ENCODE peak calls at places on chromosomes 4 and X, in ten cellular contexts. R is endothelial cell of umbilical vein, C is heart right ventricle, A is PC-3, J is mammary epithelial cell, Z is nephron progenitor cell, X is upper lobe of right lung, H is GM20000, E is suprapubic skin, I is HepG2. L is an unnamed sample.

GRCh38 chrX:39507034-39507433 is 590.7 kb downstream of the BCOR start:
- DNase-seq in I (no peak), E (no peak), J (no peak), R (no peak), A (no peak), C (no peak), X (no peak), H (no peak), Z (no peak), L (no peak)

GRCh38 chr4:177519481-177520270 is 77.4 kb upstream of the AGA start:
- DNase-seq in I (no peak), R (no peak), C (no peak), H (no peak), Z (no peak), X (no peak), J (no peak), E (no peak), A (no peak), L (no peak)

GRCh38 chr4:104417483-104417882 is 77.2 kb downstream of the CXXC4 start:
- DNase-seq in C (no peak), X (no peak), A (no peak), I (no peak), E (no peak), H (no peak), J (no peak), Z (no peak), R (no peak), L (no peak)

GRCh38 chr4:151792995-151793394 is 32.2 kb upstream of the GATB start:
- DNase-seq in H (no peak), C (no peak), R (no peak), Z (no peak), E (no peak), I (no peak), X (no peak), A (no peak), J (no peak), L (no peak)

GRCh38 chrX:9373789-9374188 is 91.1 kb upstream of the TBL1X start:
- DNase-seq in X (no peak), C (no peak), R (no peak), E (no peak), J (no peak), H (no peak), A (no peak), Z (no peak), I (no peak), L (no peak)

GRCh38 chr4:182886768-182887167 is 30.4 kb downstream of the DCTD start:
- DNase-seq in X (no peak), E (no peak), H (no peak), I (no peak), C (no peak), Z (no peak), R (no peak), A (no peak), J (no peak), L (no peak)

GRCh38 chrX:23435575-23435974 is 100.9 kb downstream of the PTCHD1 start:
- DNase-seq in Z (no peak), R (no peak), A (no peak), C (no peak), X (no peak), J (no peak), E (no peak), I (no peak), H (no peak), L (no peak)

GRCh38 chr4:77920371-77920770 is 57.7 kb downstream of the MRPL1 start:
- DNase-seq in C (no peak), A (no peak), H (no peak), Z (no peak), J (no peak), E (no peak), I (no peak), R (peak; percentile 43), X (no peak), L (no peak)

GRCh38 chr4:87042986-87043820 is 108.4 kb downstream of the AFF1 start:
- DNase-seq in I (no peak), A (no peak), E (no peak), R (no peak), C (no peak), Z (no peak), J (no peak), X (no peak), H (no peak), L (no peak)

GRCh38 chr4:85861064-85861767 is 386.3 kb downstream of the ARHGAP24 start:
- DNase-seq in J (no peak), X (no peak), Z (no peak), A (peak; percentile 19), R (peak; percentile 83), C (no peak), E (no peak), I (no peak), H (no peak), L (no peak)

GRCh38 chrX:76428243-76429130 is 977 bp downstream of the MAGEE1 start:
- DNase-seq in I (no peak), Z (peak; percentile 19), E (peak; percentile 60), J (peak; percentile 1), R (no peak), C (peak; percentile 7), A (no peak), H (no peak), X (peak; percentile 48), L (peak; percentile 25)

GRCh38 chrX:31580726-31581125 is 508.9 kb upstream of the FTHL17 start:
- DNase-seq in J (peak; percentile 56), C (no peak), X (no peak), R (peak; percentile 45), E (no peak), H (no peak), I (no peak), A (no peak), Z (no peak), L (no peak)

DNA sequence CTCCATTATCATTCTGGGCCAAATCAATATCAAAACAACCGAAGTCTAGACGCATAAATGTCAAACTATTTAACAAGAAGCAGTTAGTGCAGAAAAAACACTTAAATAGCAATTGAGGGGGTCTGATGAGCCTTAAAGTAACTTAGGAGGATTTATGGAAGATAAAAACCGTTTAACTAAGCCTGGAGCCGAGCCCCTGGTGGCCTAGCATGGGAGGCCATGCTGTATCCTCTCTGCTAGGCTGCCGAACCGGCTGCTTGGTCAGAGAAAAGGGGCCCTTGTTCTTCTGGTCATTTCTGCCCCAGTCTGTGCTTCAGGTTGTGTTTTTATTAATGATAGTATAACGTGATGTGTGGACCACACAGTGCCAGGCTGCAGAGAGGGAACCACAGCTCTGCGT is 72.4 kb downstream of the CPZ start:
- DNase-seq in X (peak; percentile 16), A (no peak), I (no peak), R (no peak), H (no peak), J (no peak), Z (no peak), C (no peak), E (no peak), L (peak; percentile 13)
- TF ChIP-seq CTCF in X (no peak), A (no peak), I (no peak), R (no peak), H (no peak), J (no peak), Z (no peak), C (no peak), E (no peak), L (no peak)

DNA sequence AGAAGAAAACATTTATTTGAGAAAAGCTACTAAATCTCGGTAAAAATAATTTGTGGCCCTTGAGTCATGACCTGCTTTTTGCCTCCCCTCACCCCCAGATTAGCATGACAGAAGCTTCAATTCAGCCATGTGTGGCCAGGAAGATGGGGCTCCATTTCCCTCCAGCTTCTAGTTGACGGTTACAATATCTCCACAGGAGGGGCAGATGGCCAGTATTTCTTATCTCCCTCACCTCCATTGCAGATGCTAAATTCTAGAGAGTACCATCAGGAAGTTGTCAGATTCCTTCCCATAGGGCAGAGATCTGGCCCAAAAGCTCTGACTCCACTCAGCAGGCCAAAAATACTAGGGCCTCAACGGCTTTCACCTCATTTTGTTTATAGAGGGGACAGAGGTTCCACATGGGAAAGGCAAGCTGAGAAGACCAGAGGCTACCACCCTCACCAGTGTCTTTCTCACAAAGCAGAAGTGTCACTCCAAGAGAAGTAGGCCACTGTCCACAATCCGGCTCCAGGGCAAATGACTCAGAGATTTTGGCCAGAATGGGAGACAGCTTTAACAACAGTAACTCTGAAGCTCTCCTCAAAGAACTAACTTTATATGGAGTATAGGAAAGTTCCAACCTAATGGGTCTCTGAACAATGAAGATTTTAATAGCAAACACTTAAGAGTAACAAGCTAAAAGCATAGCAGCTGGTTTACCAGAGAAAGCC is 108.3 kb downstream of the TBC1D19 start:
- DNase-seq in Z (no peak), X (no peak), J (peak; percentile 41), R (no peak), A (peak; percentile 61), C (no peak), H (no peak), I (no peak), E (no peak), L (no peak)
- TF ChIP-seq CTCF in Z (no peak), X (no peak), J (no peak), R (no peak), A (no peak), C (no peak), H (no peak), I (no peak), E (no peak), L (no peak)

GRCh38 chr4:148154769-148155168 is 287.4 kb downstream of the NR3C2 start:
- DNase-seq in H (no peak), R (no peak), A (no peak), X (no peak), C (no peak), J (no peak), Z (no peak), E (no peak), I (no peak), L (no peak)

GRCh38 chr4:148151797-148152196 is 290.4 kb downstream of the NR3C2 start:
- DNase-seq in J (no peak), E (no peak), X (no peak), I (no peak), Z (no peak), R (no peak), H (no peak), C (no peak), A (no peak), L (no peak)

DNA sequence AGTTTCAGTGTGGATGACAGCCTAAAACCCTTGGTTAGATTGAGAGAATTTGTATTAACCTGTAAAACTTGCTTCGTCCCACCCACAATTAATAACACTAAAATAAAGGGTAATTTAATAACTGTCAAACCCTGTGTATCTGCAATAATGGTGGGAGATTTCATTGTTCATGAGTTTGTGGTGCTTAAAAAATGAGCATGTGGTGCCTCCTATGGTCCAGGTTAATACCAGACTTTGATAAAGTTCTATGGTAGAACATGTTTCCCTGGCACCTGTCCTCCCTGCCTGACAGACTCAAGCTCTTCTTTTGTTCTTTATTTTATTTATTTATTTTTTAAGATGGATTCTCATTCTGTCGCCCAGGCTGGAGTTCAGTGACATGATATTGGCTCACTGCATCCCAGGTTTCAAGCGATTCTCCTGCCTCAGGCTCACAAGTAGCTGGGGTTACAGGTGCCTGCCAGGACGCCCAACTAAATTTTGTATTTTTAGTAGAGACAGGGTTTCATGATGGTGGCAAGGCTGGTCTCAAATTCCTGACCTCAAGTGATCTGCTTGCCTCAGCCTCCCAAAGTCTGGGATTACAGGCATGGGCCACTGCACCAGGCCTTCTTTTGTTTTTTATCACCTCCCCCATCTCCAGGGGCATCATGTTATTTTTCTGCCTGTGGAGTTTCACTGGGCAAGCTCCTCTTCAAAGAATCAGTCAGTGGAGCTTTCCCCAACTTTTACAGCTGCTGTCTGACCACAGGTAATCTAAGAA is 289.2 kb downstream of the NR3C2 start:
- DNase-seq in Z (peak; percentile 6), I (no peak), E (no peak), C (no peak), H (no peak), X (no peak), J (no peak), A (no peak), R (no peak), L (no peak)
- TF ChIP-seq CTCF in Z (no peak), I (no peak), E (no peak), C (no peak), H (no peak), X (no peak), J (no peak), A (no peak), R (no peak), L (no peak)

GRCh38 chr4:129526812-129527211 is 430.9 kb downstream of the C4orf33 start:
- DNase-seq in X (no peak), I (peak; percentile 8), Z (no peak), A (peak; percentile 37), J (no peak), H (no peak), C (no peak), R (peak; percentile 57), E (no peak), L (no peak)
- TF ChIP-seq CTCF in X (peak; percentile 48), I (peak; percentile 41), Z (no peak), A (peak; percentile 50), J (peak; percentile 11), H (no peak), C (peak; percentile 54), R (no peak), E (no peak), L (peak; percentile 53)

L was measured in RWPE2.